ENCODE peak calls at places on chromosomes 6 and 20, in five cellular contexts. P, Y, I, Z and U are unnamed samples.

GRCh38 chr20:60630609-60631008 is 621.5 kb upstream of the CDH4 start:
- DNase-seq in P (no peak), Y (no peak), I (no peak), Z (no peak), U (no peak)

GRCh38 chr6:2765896-2766766 is 938 bp downstream of the WRNIP1 start:
- DNase-seq in P (peak), Y (peak), I (peak), Z (peak), U (no peak)

GRCh38 chr6:97205936-97206335 is 77.1 kb downstream of the MMS22L start:
- DNase-seq in P (no peak), Y (no peak), I (no peak), Z (no peak), U (no peak)

GRCh38 chr20:1618954-1619550 is 757 bp downstream of the SIRPB1 start:
- DNase-seq in P (no peak), Y (no peak), I (no peak), Z (no peak), U (no peak)

GRCh38 chr6:12865117-12865516 is 148.6 kb downstream of the PHACTR1 start:
- DNase-seq in P (no peak), Y (no peak), I (no peak), Z (no peak), U (no peak)

GRCh38 chr6:130973521-130974277 is 89.3 kb downstream of the EPB41L2 start:
- DNase-seq in P (no peak), Y (no peak), I (no peak), Z (no peak), U (no peak)

GRCh38 chr6:6825986-6826901 is 237.7 kb downstream of the LY86 start:
- DNase-seq in P (no peak), Y (peak), I (peak), Z (no peak), U (no peak)

GRCh38 chr6:134052776-134053120 is 324 bp upstream of the SLC2A12 start:
- DNase-seq in P (no peak), Y (no peak), I (no peak), Z (no peak), U (no peak)

GRCh38 chr20:36017034-36017951 is 48.9 kb downstream of the CNBD2 start:
- DNase-seq in P (no peak), Y (peak), I (peak), Z (peak), U (peak)

GRCh38 chr20:25989196-25989595 is 292.5 kb upstream of the ZNF337 start:
- DNase-seq in P (no peak), Y (no peak), I (peak), Z (no peak), U (no peak)

GRCh38 chr6:90098025-90098474 is 198.6 kb downstream of the BACH2 start:
- DNase-seq in P (peak), Y (peak), I (no peak), Z (peak), U (peak)

GRCh38 chr6:143539723-143540122 is 28.2 kb upstream of the FUCA2 start:
- DNase-seq in P (no peak), Y (no peak), I (no peak), Z (no peak), U (no peak)

GRCh38 chr6:130882370-130882769 is 55.2 kb downstream of the SMLR1 start:
- DNase-seq in P (no peak), Y (no peak), I (no peak), Z (no peak), U (no peak)

GRCh38 chr6:44603044-44603686 is 215.7 kb downstream of the CDC5L start:
- DNase-seq in P (no peak), Y (no peak), I (no peak), Z (no peak), U (no peak)

GRCh38 chr6:42556462-42556861 is 7.4 kb upstream of the UBR2 start:
- DNase-seq in P (no peak), Y (no peak), I (no peak), Z (no peak), U (no peak)

GRCh38 chr6:26224547-26224912 is 137.3 kb downstream of the HFE start:
- DNase-seq in P (no peak), Y (no peak), I (no peak), Z (no peak), U (no peak)

GRCh38 chr6:26225848-26226590 is 138.8 kb downstream of the HFE start:
- DNase-seq in P (no peak), Y (no peak), I (no peak), Z (no peak), U (no peak)

GRCh38 chr6:26223213-26223612 is 136.0 kb downstream of the HFE start:
- DNase-seq in P (no peak), Y (no peak), I (no peak), Z (no peak), U (no peak)

GRCh38 chr6:26223677-26224546 is 136.7 kb downstream of the HFE start:
- DNase-seq in P (no peak), Y (peak), I (peak), Z (peak), U (peak)

GRCh38 chr6:26224940-26225847 is 138.0 kb downstream of the HFE start:
- DNase-seq in P (no peak), Y (peak), I (peak), Z (peak), U (no peak)
- TF ChIP-seq POLR2AphosphoS5 in P (peak), Y (peak), I (peak), Z (peak), U (peak)

DNA sequence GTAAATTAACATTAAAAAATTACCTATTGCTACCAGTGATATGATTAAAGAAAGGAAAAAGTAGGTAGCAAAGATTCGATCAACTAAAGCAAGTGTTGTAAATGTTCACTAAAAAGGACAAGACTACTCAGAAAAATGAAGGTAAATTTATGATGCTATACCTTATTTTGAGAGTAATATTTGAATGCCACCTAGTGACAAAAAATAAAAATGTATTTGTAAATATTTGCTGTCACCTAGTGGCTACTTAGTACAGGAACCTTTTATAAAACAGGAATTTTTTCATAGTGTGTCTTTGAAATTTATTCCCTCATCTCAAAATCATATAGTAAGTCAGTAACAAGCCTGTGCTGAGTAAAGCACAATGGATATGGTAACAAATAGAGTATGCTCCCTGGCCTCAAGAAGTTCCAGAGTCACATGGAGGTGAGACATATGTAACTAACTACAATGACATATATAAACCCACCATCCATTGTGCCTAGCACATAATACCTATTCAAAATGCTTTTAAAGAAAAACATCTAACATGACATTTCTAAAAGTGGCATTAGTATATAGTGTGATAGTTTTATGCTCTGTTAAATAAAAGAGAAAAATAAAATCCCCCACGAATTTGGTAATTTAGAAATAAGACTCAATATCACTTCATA is 193.1 kb upstream of the SIM1 start:
- DNase-seq in P (no peak), Y (peak), I (no peak), Z (no peak), U (no peak)
- TF ChIP-seq CTCF in P (no peak), Y (peak), I (peak), Z (no peak), U (peak)

GRCh38 chr20:45814314-45814713 is 1.9 kb downstream of the UBE2C start:
- DNase-seq in P (no peak), Y (no peak), I (no peak), Z (no peak), U (no peak)

GRCh38 chr20:45819466-45819865 is 7.0 kb downstream of the UBE2C start:
- DNase-seq in P (no peak), Y (no peak), I (no peak), Z (no peak), U (no peak)

GRCh38 chr20:45818239-45818638 is 5.8 kb downstream of the UBE2C start:
- DNase-seq in P (no peak), Y (no peak), I (no peak), Z (no peak), U (no peak)

GRCh38 chr20:45816951-45817651 is 4.7 kb downstream of the UBE2C start:
- DNase-seq in P (no peak), Y (no peak), I (no peak), Z (no peak), U (no peak)

DNA sequence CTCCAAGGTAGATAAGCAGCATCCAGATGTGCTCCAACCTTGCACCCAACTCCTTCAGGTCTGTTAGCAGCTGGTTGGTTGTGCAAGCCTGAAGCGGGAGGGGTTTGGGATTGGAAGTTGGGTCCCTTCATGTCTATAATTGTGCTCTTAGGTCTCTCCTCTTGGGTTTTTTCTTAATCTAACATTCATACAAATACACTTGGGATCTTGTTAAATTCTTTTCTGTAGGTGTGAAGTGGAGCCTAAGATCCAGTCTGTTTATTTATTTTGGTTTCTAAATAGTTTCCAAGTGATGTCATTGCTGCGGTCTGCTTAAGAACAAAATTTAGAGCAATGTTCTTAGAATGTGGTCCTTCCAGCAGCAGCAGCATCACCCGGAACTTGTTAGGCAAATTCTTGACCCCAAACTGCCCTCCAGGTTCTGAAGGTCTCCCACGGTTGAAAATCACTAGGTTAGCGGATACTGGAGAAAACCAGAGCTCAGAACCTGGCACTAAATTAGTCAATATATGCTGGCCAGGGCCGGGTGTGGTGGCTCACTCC is 5.3 kb downstream of the UBE2C start:
- DNase-seq in P (no peak), Y (no peak), I (no peak), Z (no peak), U (no peak)
- TF ChIP-seq POLR2AphosphoS5 in P (no peak), Y (no peak), I (no peak), Z (no peak), U (no peak)

GRCh38 chr6:139165324-139165723 is 30.4 kb downstream of the HECA start:
- DNase-seq in P (no peak), Y (no peak), I (no peak), Z (no peak), U (no peak)
- TF ChIP-seq CTCF in P (no peak), Y (no peak), I (no peak), Z (no peak), U (no peak)

DNA sequence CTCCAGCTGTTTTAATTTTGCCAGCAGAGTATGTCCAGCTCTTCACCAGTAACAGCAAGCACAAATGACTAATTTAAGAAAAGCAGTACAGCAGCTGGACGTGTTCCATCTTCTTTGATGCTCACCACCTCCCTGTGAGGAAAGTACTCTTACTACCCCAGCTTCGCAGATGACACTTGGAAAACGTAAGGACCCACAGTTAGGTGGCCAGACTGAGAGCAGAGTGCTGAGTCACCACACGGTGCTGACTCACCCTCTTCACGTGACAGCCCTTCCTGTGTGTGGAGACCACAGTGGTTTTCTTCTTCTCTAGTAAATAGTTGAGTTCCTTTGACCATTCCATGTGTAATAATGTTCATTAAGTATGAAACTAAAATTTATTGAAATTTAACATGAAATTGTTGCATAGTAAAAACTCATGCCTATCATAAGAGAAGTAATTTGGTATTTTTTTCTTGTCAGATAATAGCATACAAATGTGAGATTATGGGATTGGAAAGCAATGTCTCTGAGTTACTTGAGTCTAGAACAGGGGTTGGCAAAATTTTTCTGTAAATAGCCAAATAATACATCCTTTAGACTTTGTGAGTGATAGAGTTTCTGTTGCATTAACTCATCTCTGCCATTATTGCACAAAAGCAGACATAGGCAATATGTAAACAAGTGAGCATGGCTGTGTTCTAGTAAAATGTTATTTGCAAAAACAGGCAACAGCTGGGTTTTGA is 76.6 kb downstream of the SLX4IP start:
- DNase-seq in P (peak), Y (peak), I (peak), Z (peak), U (peak)
- TF ChIP-seq POLR2AphosphoS5 in P (peak), Y (peak), I (peak), Z (peak), U (peak)

DNA sequence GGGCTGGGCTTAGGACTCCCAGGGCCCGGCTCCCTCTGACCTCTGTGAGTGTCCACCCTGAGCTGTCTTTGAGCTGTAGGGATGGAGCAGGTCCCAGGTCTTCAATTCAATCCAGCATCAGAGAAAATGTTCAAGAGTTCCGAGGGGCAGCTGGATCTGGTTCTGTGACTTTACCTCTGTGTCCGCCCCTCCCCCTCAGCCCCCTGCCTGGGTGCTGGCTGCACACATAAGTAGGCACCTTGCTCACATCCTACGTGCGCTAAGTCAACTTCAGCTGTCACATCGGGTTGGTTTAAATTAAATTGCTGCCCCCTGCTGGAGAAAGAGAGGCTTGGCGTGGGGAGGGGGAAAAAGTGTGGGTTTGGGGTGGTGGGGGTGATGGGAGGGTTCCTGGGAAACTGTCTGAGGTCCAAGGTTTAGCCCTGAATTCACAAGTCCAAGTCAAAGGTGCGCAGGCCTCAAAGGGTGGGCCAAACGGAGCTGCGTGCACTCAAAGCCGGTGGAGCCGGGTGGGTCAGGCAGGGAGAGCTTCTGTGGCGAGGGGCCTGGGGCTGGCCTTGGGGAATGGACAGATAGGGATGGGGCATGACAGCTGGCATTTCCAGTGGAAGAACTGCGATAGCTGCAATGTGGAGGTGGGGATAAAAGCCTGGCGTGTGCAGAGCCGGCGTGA is 3.0 kb downstream of the WFDC5 start:
- DNase-seq in P (no peak), Y (peak), I (no peak), Z (no peak), U (no peak)
- TF ChIP-seq CTCF in P (no peak), Y (peak), I (peak), Z (no peak), U (no peak)

GRCh38 chr6:34082816-34083215 is 63.1 kb downstream of the GRM4 start:
- DNase-seq in P (no peak), Y (no peak), I (no peak), Z (no peak), U (no peak)
- TF ChIP-seq POLR2AphosphoS5 in P (no peak), Y (no peak), I (no peak), Z (no peak), U (no peak)